ENCODE peak calls at places on chromosomes 2 and 18, in four cellular contexts. Z is SK-N-SH, N is K562, U is HepG2. P is an unnamed sample.
A peak's percentile ranks its signal among the peaks of the same experiment; 100 is the strongest.

GRCh38 chr2:36568533-36569246 is 29.3 kb downstream of the FEZ2 start:
- DNase-seq in Z (no peak), U (no peak), N (no peak), P (no peak)

GRCh38 chr2:171146633-171147032 is 14.1 kb downstream of the TLK1 start:
- DNase-seq in U (no peak), N (no peak), Z (no peak), P (no peak)

GRCh38 chr2:52939250-52939649 is 828.4 kb upstream of the CHAC2 start:
- DNase-seq in Z (no peak), N (no peak), U (no peak), P (no peak)

GRCh38 chr18:46412831-46413371 is 244.1 kb downstream of the LOXHD1 start:
- DNase-seq in U (no peak), N (no peak), Z (no peak), P (no peak)

GRCh38 chr2:69917854-69918253 is 2.9 kb downstream of the MXD1 start:
- DNase-seq in Z (no peak), U (no peak), N (no peak), P (no peak)

GRCh38 chr2:235802542-235802941 is 308.7 kb downstream of the AGAP1 start:
- DNase-seq in N (no peak), Z (no peak), U (no peak), P (no peak)

GRCh38 chr18:49904871-49905555 is 91.7 kb upstream of the ACAA2 start:
- DNase-seq in N (no peak), U (no peak), Z (no peak), P (no peak)

GRCh38 chr2:43445248-43445647 is 150.6 kb downstream of the THADA start:
- DNase-seq in U (no peak), N (no peak), Z (no peak), P (no peak)

GRCh38 chr2:206045251-206045650 is 40.7 kb downstream of the INO80D start:
- DNase-seq in Z (no peak), N (no peak), U (no peak), P (no peak)

GRCh38 chr2:217753460-217754200 is 249.2 kb downstream of the TNS1 start:
- DNase-seq in Z (no peak), N (no peak), U (no peak), P (no peak)

GRCh38 chr2:23713352-23713751 is 213.6 kb downstream of the ATAD2B start:
- DNase-seq in U (no peak), N (no peak), Z (no peak), P (no peak)

GRCh38 chr2:41580806-41581205 is 467.0 kb upstream of the PKDCC start:
- DNase-seq in N (no peak), Z (no peak), U (no peak), P (no peak)

GRCh38 chr2:9408641-9409151 is 14.6 kb downstream of the ITGB1BP1 start:
- DNase-seq in N (no peak), Z (no peak), U (no peak), P (no peak)

DNA sequence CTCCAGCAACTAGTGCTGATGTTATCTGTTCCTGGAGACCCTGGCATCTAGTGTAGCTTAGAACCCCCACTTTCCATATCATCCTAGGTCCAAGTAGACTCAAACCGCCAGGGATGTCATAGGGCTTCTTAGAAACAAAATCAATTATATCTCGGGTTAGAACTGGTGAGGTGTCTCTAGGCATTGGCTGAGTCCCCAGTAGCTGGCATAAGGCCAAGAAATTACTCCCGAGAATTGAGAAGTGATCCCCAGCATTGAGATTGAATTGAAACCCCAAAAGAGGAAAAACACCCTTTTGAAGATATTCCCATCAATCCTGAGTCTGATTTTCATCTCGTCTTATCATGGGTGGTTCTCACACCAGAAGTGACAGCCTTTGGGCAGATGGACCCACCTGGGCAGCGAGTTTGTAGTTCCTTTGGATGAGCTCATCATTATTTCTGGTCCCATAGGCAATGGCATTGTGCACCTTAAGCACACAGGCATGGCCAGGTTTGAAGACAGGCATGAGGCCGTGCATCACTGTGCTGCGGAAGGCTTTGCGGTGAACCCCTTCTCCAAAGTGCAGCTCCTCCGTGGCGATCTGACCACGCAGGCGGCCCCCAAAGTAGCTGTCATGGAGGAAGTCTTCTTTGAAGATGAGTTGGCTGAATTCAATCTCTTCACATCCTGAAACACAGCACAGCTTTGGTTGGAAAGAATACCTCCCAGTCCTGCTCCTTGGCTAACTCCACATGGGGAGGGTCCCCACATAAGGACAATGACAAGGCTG is 112.2 kb downstream of the ALPK2 start:
- DNase-seq in Z (no peak), U (no peak), N (no peak), P (no peak)
- TF ChIP-seq FOXM1 in Z (no peak), U (no peak), N (no peak), P (no peak)

GRCh38 chr2:102446936-102447335 is 24.0 kb downstream of the IL18RAP start:
- DNase-seq in N (no peak), U (no peak), Z (no peak), P (no peak)

GRCh38 chr2:102453497-102453896 is 19.5 kb upstream of the SLC9A4 start:
- DNase-seq in U (no peak), Z (no peak), N (no peak), P (no peak)

GRCh38 chr2:102451968-102452367 is 21.1 kb upstream of the SLC9A4 start:
- DNase-seq in Z (no peak), U (no peak), N (no peak), P (no peak)

GRCh38 chr2:102444233-102444632 is 21.3 kb downstream of the IL18RAP start:
- DNase-seq in U (no peak), Z (no peak), N (no peak), P (no peak)

DNA sequence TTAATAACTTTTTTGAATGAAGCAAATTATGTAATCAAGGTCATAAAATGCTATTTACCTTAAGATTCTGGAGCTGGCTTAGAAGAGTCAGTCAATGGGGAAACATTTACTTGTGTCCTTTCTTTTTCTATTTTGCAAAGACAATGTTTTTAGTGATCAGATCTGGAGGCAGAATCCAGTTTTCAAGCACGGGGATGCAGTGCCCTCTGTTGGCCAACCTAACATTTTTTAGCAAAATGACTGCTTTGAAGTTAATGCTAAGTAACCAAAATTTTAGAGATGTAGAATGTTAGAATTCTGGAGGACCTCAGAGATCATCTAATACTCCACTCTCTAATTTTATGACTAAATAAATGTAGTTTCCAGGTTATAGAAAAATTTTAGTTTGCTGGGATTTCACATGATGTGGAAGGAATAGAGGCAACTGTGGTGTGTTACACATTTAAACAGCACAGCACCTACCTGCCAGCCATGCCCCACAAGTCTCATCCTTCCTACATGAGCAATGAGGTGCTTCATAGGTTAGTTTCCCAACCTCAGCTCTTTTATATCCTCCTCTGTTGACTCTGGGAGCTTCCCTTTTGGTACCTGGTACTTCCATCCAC is 23.6 kb upstream of the SLC9A4 start:
- DNase-seq in N (peak; percentile 35), Z (peak; percentile 23), U (peak; percentile 23), P (no peak)
- TF ChIP-seq RFX5 in N (no peak), Z (no peak), U (no peak), P (no peak)

DNA sequence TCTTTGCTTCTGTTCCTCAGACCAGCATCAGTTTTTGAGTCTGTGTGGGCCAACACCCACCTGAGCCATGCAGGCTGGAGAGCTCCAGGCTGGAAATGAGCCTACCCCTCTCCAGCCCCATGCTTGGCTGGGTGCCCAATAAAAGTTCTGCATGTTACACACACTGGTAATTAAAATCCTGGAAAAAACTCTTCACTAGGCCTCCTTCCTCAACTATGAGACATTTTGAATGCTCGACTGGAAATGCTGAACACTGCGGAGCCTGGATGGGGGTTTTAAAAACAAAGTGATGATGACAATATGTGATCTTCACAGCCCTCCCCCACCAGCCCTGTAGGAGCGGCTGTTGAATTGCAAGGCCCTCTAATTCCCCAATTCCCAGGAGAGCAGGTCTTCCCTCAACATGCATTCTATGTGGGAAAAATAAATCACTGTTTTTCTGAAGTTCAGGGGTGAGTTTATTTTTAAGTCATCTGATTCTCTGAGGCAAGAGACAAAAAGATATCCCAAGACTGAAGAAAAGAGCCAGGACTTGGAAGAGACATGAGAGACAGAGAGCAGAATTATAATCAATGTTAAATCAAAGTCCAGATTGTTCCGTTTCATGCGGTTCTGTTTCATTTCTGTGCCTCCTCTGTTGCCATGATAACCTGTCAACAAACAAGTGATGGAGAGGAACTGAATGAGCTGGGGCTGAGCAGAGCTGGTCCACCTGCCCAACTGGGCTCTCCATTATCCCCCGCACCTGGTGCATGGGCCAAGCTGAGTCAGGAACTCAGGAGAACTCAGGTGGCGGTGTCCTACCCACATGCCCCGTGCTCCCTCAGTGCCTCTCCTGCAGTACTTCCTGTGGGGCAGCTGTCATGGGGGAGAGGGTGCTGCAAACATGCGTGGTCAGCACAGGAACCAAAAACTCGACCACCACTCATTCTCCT is 179.0 kb downstream of the TTC32 start:
- DNase-seq in U (no peak), N (no peak), Z (no peak), P (no peak)
- TF ChIP-seq FOXM1 in U (no peak), N (no peak), Z (no peak), P (no peak)

GRCh38 chr18:22348521-22349316 is 69.0 kb downstream of the CTAGE1 start:
- DNase-seq in Z (no peak), U (no peak), N (no peak), P (no peak)
- TF ChIP-seq RFX5 in Z (no peak), U (no peak), N (no peak), P (no peak)

DNA sequence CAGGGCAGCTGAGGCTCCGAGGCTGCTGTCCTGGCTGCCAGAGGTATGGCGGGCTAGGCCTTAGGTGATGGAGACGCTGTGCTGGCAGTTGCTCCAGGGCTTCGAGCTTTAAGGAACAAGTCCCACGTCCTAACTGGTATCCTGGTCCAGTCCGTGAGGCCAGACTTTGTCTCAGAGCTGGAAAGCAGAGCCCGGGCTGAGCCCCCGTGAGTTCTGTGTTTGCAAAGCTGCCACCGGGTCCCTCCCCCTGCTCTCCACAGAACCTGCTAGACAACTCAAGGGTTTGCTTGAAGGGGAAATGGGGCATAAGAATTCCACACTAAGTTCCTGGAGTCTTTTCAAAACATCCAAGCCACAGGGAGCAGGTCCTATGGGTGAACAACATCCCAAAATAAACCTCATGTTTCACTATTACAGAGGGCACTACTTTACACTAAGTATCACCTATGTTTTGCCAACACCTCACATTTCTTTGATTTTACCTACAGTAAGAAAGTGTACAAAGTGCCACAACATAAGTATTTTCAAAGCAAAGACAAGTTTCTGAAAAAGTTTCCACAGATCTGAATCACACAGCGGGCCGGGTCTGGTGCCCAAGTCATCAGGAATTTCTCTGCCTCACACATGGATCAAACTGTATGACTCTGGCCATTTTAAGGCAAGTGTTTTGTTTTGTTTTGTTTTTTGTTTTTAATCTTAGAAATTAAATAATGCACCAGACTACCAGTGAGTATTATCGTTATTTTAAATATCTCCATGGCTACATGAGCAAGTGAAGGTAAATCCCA is 73.6 kb downstream of the ZNF516 start:
- DNase-seq in N (no peak), Z (no peak), U (no peak), P (no peak)
- TF ChIP-seq FOXM1 in N (no peak), Z (no peak), U (no peak), P (no peak)